ENCODE peak calls at places on chromosomes 5 and 9, in ten cellular contexts. A, B, K, C, G, N, U, H, J and Q are unnamed samples.

GRCh38 chr9:105405514-105406131 is 42.2 kb upstream of the FSD1L start:
- DNase-seq in A (no peak), B (peak; percentile 45), K (peak; percentile 68), C (peak; percentile 84), G (no peak), N (no peak), U (no peak), H (no peak), J (peak; percentile 42), Q (no peak)

GRCh38 chr9:16848189-16848588 is 22.3 kb downstream of the BNC2 start:
- DNase-seq in A (no peak), B (no peak), K (no peak), C (no peak), G (no peak), N (no peak), U (no peak), H (no peak), J (no peak), Q (no peak)

GRCh38 chr9:89095755-89096154 is 82.9 kb downstream of the SHC3 start:
- DNase-seq in A (no peak), B (no peak), K (no peak), C (no peak), G (no peak), N (no peak), U (no peak), H (no peak), J (no peak), Q (no peak)

GRCh38 chr5:72600401-72600981 is 93.3 kb upstream of the ZNF366 start:
- DNase-seq in A (peak; percentile 89), B (no peak), K (no peak), C (no peak), G (no peak), N (no peak), U (peak; percentile 66), H (peak; percentile 93), J (no peak), Q (no peak)

GRCh38 chr5:125835293-125836172 is 587.7 kb upstream of the GRAMD2B start:
- DNase-seq in A (peak; percentile 31), B (peak; percentile 19), K (no peak), C (no peak), G (peak; percentile 20), N (peak; percentile 5), U (no peak), H (no peak), J (peak; percentile 1), Q (no peak)

GRCh38 chr5:171365351-171365750 is 22.3 kb upstream of the NPM1 start:
- DNase-seq in A (peak; percentile 23), B (no peak), K (no peak), C (no peak), G (no peak), N (no peak), U (no peak), H (no peak), J (no peak), Q (no peak)

GRCh38 chr5:73435640-73436534 is 12.7 kb downstream of the FOXD1 start:
- DNase-seq in A (no peak), B (no peak), K (no peak), C (no peak), G (no peak), N (no peak), U (no peak), H (no peak), J (no peak), Q (no peak)

GRCh38 chr5:148970228-148970627 is 92.6 kb downstream of the SH3TC2 start:
- DNase-seq in A (no peak), B (no peak), K (no peak), C (no peak), G (no peak), N (no peak), U (no peak), H (no peak), J (no peak), Q (peak; percentile 7)

GRCh38 chr9:86644315-86645034 is 290.3 kb upstream of the TUT7 start:
- DNase-seq in A (no peak), B (no peak), K (no peak), C (no peak), G (no peak), N (no peak), U (no peak), H (no peak), J (no peak), Q (no peak)

GRCh38 chr9:22840641-22841040 is 394.0 kb downstream of the DMRTA1 start:
- DNase-seq in A (no peak), B (no peak), K (no peak), C (no peak), G (no peak), N (no peak), U (no peak), H (no peak), J (no peak), Q (no peak)

GRCh38 chr9:2966846-2967372 is 123.0 kb upstream of the PUM3 start:
- DNase-seq in A (no peak), B (no peak), K (no peak), C (no peak), G (no peak), N (no peak), U (no peak), H (no peak), J (no peak), Q (no peak)

GRCh38 chr5:57824047-57824446 is 341.4 kb upstream of the ACTBL2 start:
- DNase-seq in A (peak; percentile 31), B (no peak), K (no peak), C (no peak), G (no peak), N (no peak), U (peak; percentile 56), H (peak; percentile 40), J (no peak), Q (no peak)

GRCh38 chr9:18721267-18722079 is 247.5 kb downstream of the ADAMTSL1 start:
- DNase-seq in A (no peak), B (no peak), K (no peak), C (no peak), G (no peak), N (no peak), U (no peak), H (no peak), J (no peak), Q (peak; percentile 53)

GRCh38 chr5:168179185-168179584 is 112.3 kb upstream of the WWC1 start:
- DNase-seq in A (no peak), B (no peak), K (no peak), C (no peak), G (no peak), N (no peak), U (no peak), H (no peak), J (no peak), Q (no peak)

GRCh38 chr9:135300346-135301141 is 179.0 kb upstream of the PPP1R26 start:
- DNase-seq in A (no peak), B (no peak), K (no peak), C (peak; percentile 22), G (no peak), N (no peak), U (no peak), H (no peak), J (no peak), Q (no peak)

GRCh38 chr9:136327313-136327971 is at the start of gene GPSM1:
- DNase-seq in A (no peak), B (peak; percentile 74), K (no peak), C (no peak), G (peak; percentile 70), N (peak; percentile 32), U (peak; percentile 50), H (no peak), J (no peak), Q (peak; percentile 44)

GRCh38 chr5:350355-350754 is 28.8 kb downstream of the AHRR start:
- DNase-seq in A (peak; percentile 18), B (peak; percentile 29), K (no peak), C (peak; percentile 40), G (no peak), N (no peak), U (no peak), H (no peak), J (no peak), Q (no peak)

GRCh38 chr9:93061791-93062299 is 3.3 kb downstream of the SUSD3 start:
- DNase-seq in A (peak; percentile 20), B (peak; percentile 69), K (no peak), C (no peak), G (no peak), N (no peak), U (no peak), H (no peak), J (no peak), Q (peak; percentile 56)

GRCh38 chr9:31674264-31674663 is 710.2 kb upstream of the ACO1 start:
- DNase-seq in A (no peak), B (no peak), K (no peak), C (no peak), G (no peak), N (no peak), U (no peak), H (no peak), J (no peak), Q (no peak)

GRCh38 chr5:120703923-120704445 is 239.9 kb downstream of the PRR16 start:
- DNase-seq in A (no peak), B (no peak), K (no peak), C (no peak), G (no peak), N (no peak), U (no peak), H (no peak), J (no peak), Q (no peak)

GRCh38 chr9:110332766-110333165 is 4.9 kb downstream of the TXNDC8 start:
- DNase-seq in A (no peak), B (no peak), K (no peak), C (no peak), G (no peak), N (no peak), U (no peak), H (no peak), J (no peak), Q (no peak)

GRCh38 chr5:150606476-150606875 is 34.0 kb upstream of the SYNPO start:
- DNase-seq in A (no peak), B (no peak), K (no peak), C (no peak), G (no peak), N (no peak), U (no peak), H (no peak), J (no peak), Q (no peak)

GRCh38 chr5:147509710-147510651 is at the start of gene DPYSL3:
- DNase-seq in A (peak; percentile 73), B (peak; percentile 28), K (no peak), C (no peak), G (peak; percentile 74), N (peak; percentile 36), U (peak; percentile 81), H (no peak), J (no peak), Q (peak; percentile 77)

GRCh38 chr9:35226685-35227084 is 64.9 kb downstream of the UNC13B start:
- DNase-seq in A (no peak), B (no peak), K (no peak), C (no peak), G (no peak), N (no peak), U (no peak), H (no peak), J (no peak), Q (peak; percentile 70)

GRCh38 chr5:6472792-6473191 is 24.1 kb downstream of the UBE2QL1 start:
- DNase-seq in A (no peak), B (no peak), K (no peak), C (no peak), G (no peak), N (no peak), U (no peak), H (no peak), J (no peak), Q (no peak)

GRCh38 chr5:15254607-15255006 is 245.4 kb upstream of the FBXL7 start:
- DNase-seq in A (no peak), B (no peak), K (no peak), C (no peak), G (no peak), N (no peak), U (no peak), H (peak; percentile 58), J (no peak), Q (no peak)

GRCh38 chr5:1665231-1665630 is 134.4 kb downstream of the MRPL36 start:
- DNase-seq in A (no peak), B (peak; percentile 19), K (no peak), C (peak; percentile 31), G (no peak), N (no peak), U (no peak), H (no peak), J (no peak), Q (no peak)

GRCh38 chr5:67156976-67157583 is 39.5 kb downstream of the CD180 start:
- DNase-seq in A (peak; percentile 47), B (peak; percentile 55), K (peak; percentile 23), C (peak; percentile 63), G (no peak), N (no peak), U (peak; percentile 20), H (no peak), J (peak; percentile 20), Q (no peak)